ENCODE peak calls at places on chromosome 3, in seven cellular contexts. One of them, this sample, is unnamed.

GRCh38 chr3:155352900-155353490 is 59.5 kb upstream of the STRIT1 start:
- DNase-seq in cardiac fibroblast: peak; percentile 52
- DNase-seq in B cell: peak; percentile 35
- DNase-seq in tibial artery: no peak
- DNase-seq in fibroblast of mammary gland: peak; percentile 56
- DNase-seq in GM12878: no peak
- DNase-seq in mammary epithelial cell: peak; percentile 33
- DNase-seq in this sample: no peak

GRCh38 chr3:139327861-139328260 is 16.0 kb upstream of the MRPS22 start:
- DNase-seq in B cell: no peak
- DNase-seq in GM12878: no peak
- DNase-seq in fibroblast of mammary gland: no peak
- DNase-seq in tibial artery: no peak
- DNase-seq in cardiac fibroblast: no peak
- DNase-seq in mammary epithelial cell: no peak
- DNase-seq in this sample: no peak

GRCh38 chr3:52531636-52532516 is 1.8 kb downstream of the NT5DC2 start:
- DNase-seq in GM12878: no peak
- DNase-seq in cardiac fibroblast: no peak
- DNase-seq in mammary epithelial cell: no peak
- DNase-seq in tibial artery: peak; percentile 68
- DNase-seq in fibroblast of mammary gland: no peak
- DNase-seq in B cell: no peak
- DNase-seq in this sample: no peak

GRCh38 chr3:119257654-119258410 is 17.2 kb upstream of the B4GALT4 start:
- DNase-seq in cardiac fibroblast: peak; percentile 55
- DNase-seq in GM12878: no peak
- DNase-seq in fibroblast of mammary gland: peak; percentile 43
- DNase-seq in mammary epithelial cell: no peak
- DNase-seq in B cell: peak; percentile 22
- DNase-seq in tibial artery: no peak
- DNase-seq in this sample: no peak

GRCh38 chr3:108008106-108008505 is 82.7 kb downstream of the CD47 start:
- DNase-seq in GM12878: no peak
- DNase-seq in mammary epithelial cell: no peak
- DNase-seq in cardiac fibroblast: no peak
- DNase-seq in B cell: no peak
- DNase-seq in fibroblast of mammary gland: peak; percentile 25
- DNase-seq in tibial artery: no peak
- DNase-seq in this sample: no peak

GRCh38 chr3:51669241-51670052 is 1.6 kb upstream of the TEX264 start:
- DNase-seq in mammary epithelial cell: peak; percentile 81
- DNase-seq in GM12878: no peak
- DNase-seq in B cell: peak; percentile 81
- DNase-seq in fibroblast of mammary gland: peak; percentile 86
- DNase-seq in tibial artery: peak; percentile 90
- DNase-seq in cardiac fibroblast: peak; percentile 89
- DNase-seq in this sample: peak; percentile 52

GRCh38 chr3:110314512-110315114 is 757.0 kb upstream of the NECTIN3 start:
- DNase-seq in mammary epithelial cell: peak; percentile 50
- DNase-seq in cardiac fibroblast: peak; percentile 67
- DNase-seq in B cell: peak; percentile 55
- DNase-seq in tibial artery: no peak
- DNase-seq in GM12878: peak; percentile 9
- DNase-seq in fibroblast of mammary gland: peak; percentile 72
- DNase-seq in this sample: no peak

GRCh38 chr3:175749981-175750380 is 890.8 kb downstream of the NAALADL2 start:
- DNase-seq in mammary epithelial cell: no peak
- DNase-seq in fibroblast of mammary gland: no peak
- DNase-seq in tibial artery: no peak
- DNase-seq in cardiac fibroblast: no peak
- DNase-seq in B cell: no peak
- DNase-seq in GM12878: no peak
- DNase-seq in this sample: no peak

GRCh38 chr3:134079111-134079531 is 49.4 kb upstream of the SLCO2A1 start:
- DNase-seq in B cell: no peak
- DNase-seq in mammary epithelial cell: peak; percentile 31
- DNase-seq in GM12878: no peak
- DNase-seq in tibial artery: no peak
- DNase-seq in fibroblast of mammary gland: peak; percentile 51
- DNase-seq in cardiac fibroblast: peak; percentile 41
- DNase-seq in this sample: no peak

GRCh38 chr3:115248274-115248673 is 101.2 kb upstream of the ZBTB20 start:
- DNase-seq in fibroblast of mammary gland: peak; percentile 55
- DNase-seq in tibial artery: no peak
- DNase-seq in GM12878: no peak
- DNase-seq in mammary epithelial cell: peak; percentile 37
- DNase-seq in cardiac fibroblast: peak; percentile 21
- DNase-seq in B cell: no peak
- DNase-seq in this sample: no peak

GRCh38 chr3:127833281-127834032 is 11.1 kb upstream of the MGLL start:
- DNase-seq in tibial artery: no peak
- DNase-seq in fibroblast of mammary gland: peak; percentile 26
- DNase-seq in B cell: no peak
- DNase-seq in mammary epithelial cell: peak; percentile 78
- DNase-seq in GM12878: no peak
- DNase-seq in cardiac fibroblast: no peak
- DNase-seq in this sample: no peak

GRCh38 chr3:77825045-77825827 is 785.3 kb downstream of the ROBO2 start:
- DNase-seq in tibial artery: no peak
- DNase-seq in B cell: no peak
- DNase-seq in fibroblast of mammary gland: peak; percentile 44
- DNase-seq in cardiac fibroblast: peak; percentile 37
- DNase-seq in mammary epithelial cell: peak; percentile 99
- DNase-seq in GM12878: no peak
- DNase-seq in this sample: peak; percentile 62

GRCh38 chr3:131033480-131034080 is 6.9 kb downstream of the NEK11 start:
- DNase-seq in GM12878: no peak
- DNase-seq in cardiac fibroblast: peak; percentile 69
- DNase-seq in mammary epithelial cell: peak; percentile 31
- DNase-seq in tibial artery: no peak
- DNase-seq in fibroblast of mammary gland: peak; percentile 64
- DNase-seq in B cell: peak; percentile 57
- DNase-seq in this sample: no peak

GRCh38 chr3:1072040-1072439 is 20.8 kb upstream of the CNTN6 start:
- DNase-seq in B cell: no peak
- DNase-seq in tibial artery: no peak
- DNase-seq in GM12878: no peak
- DNase-seq in cardiac fibroblast: no peak
- DNase-seq in mammary epithelial cell: no peak
- DNase-seq in fibroblast of mammary gland: no peak
- DNase-seq in this sample: no peak

GRCh38 chr3:150410311-150411105 is 2.4 kb downstream of the TSC22D2 start:
- DNase-seq in B cell: peak; percentile 49
- DNase-seq in fibroblast of mammary gland: no peak
- DNase-seq in tibial artery: peak; percentile 77
- DNase-seq in GM12878: no peak
- DNase-seq in cardiac fibroblast: peak; percentile 45
- DNase-seq in mammary epithelial cell: peak; percentile 47
- DNase-seq in this sample: no peak
- TF ChIP-seq CTCF in B cell: peak; percentile 19
- TF ChIP-seq CTCF in fibroblast of mammary gland: no peak
- TF ChIP-seq CTCF in tibial artery: no peak
- TF ChIP-seq CTCF in GM12878: no peak
- TF ChIP-seq CTCF in cardiac fibroblast: no peak
- TF ChIP-seq CTCF in mammary epithelial cell: no peak
- TF ChIP-seq CTCF in this sample: no peak

GRCh38 chr3:159091936-159092335 is 290.1 kb downstream of the MFSD1 start:
- DNase-seq in tibial artery: no peak
- DNase-seq in GM12878: no peak
- DNase-seq in fibroblast of mammary gland: peak; percentile 16
- DNase-seq in mammary epithelial cell: no peak
- DNase-seq in cardiac fibroblast: no peak
- DNase-seq in B cell: no peak
- DNase-seq in this sample: no peak
- TF ChIP-seq CTCF in tibial artery: no peak
- TF ChIP-seq CTCF in GM12878: no peak
- TF ChIP-seq CTCF in fibroblast of mammary gland: peak; percentile 18
- TF ChIP-seq CTCF in mammary epithelial cell: peak; percentile 10
- TF ChIP-seq CTCF in cardiac fibroblast: peak; percentile 27
- TF ChIP-seq CTCF in B cell: no peak
- TF ChIP-seq CTCF in this sample: peak; percentile 9

GRCh38 chr3:113136529-113136928 is 74.8 kb upstream of the BOC start:
- DNase-seq in fibroblast of mammary gland: no peak
- DNase-seq in cardiac fibroblast: no peak
- DNase-seq in mammary epithelial cell: no peak
- DNase-seq in tibial artery: no peak
- DNase-seq in GM12878: no peak
- DNase-seq in B cell: no peak
- DNase-seq in this sample: no peak

GRCh38 chr3:113128386-113129015 is 82.9 kb upstream of the BOC start:
- DNase-seq in B cell: no peak
- DNase-seq in fibroblast of mammary gland: peak; percentile 58
- DNase-seq in GM12878: no peak
- DNase-seq in mammary epithelial cell: no peak
- DNase-seq in tibial artery: no peak
- DNase-seq in cardiac fibroblast: no peak
- DNase-seq in this sample: no peak

GRCh38 chr3:113129168-113129567 is 82.2 kb upstream of the BOC start:
- DNase-seq in cardiac fibroblast: no peak
- DNase-seq in tibial artery: no peak
- DNase-seq in fibroblast of mammary gland: peak; percentile 38
- DNase-seq in mammary epithelial cell: no peak
- DNase-seq in GM12878: no peak
- DNase-seq in B cell: no peak
- DNase-seq in this sample: no peak

GRCh38 chr3:113136071-113136470 is 75.3 kb upstream of the BOC start:
- DNase-seq in mammary epithelial cell: peak; percentile 17
- DNase-seq in tibial artery: no peak
- DNase-seq in cardiac fibroblast: peak; percentile 59
- DNase-seq in GM12878: no peak
- DNase-seq in B cell: peak; percentile 8
- DNase-seq in fibroblast of mammary gland: peak; percentile 56
- DNase-seq in this sample: peak; percentile 15

DNA sequence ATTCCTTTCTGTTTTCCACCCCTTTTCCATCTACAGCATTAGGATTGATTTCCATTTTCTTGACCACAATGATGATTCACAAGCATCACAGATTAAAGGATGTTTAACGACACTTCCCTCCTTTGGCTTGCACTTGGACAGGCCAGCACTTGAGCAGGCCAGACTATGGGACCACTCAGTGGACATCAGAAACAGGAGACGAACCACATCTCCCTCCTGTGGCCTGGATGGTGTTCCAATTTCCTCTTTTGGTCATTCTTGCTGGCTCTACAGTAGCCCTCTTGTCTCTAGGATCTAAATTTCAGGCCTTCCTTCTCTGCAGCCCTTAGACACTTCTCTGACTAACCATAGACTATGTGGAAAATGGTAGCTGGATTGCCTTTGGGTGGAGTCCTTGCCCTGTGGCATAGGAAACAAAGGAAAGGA is 78.8 kb upstream of the BOC start:
- DNase-seq in tibial artery: no peak
- DNase-seq in fibroblast of mammary gland: peak; percentile 81
- DNase-seq in GM12878: no peak
- DNase-seq in mammary epithelial cell: peak; percentile 83
- DNase-seq in cardiac fibroblast: peak; percentile 29
- DNase-seq in B cell: no peak
- DNase-seq in this sample: peak; percentile 39
- TF ChIP-seq CTCF in tibial artery: no peak
- TF ChIP-seq CTCF in fibroblast of mammary gland: peak; percentile 31
- TF ChIP-seq CTCF in GM12878: no peak
- TF ChIP-seq CTCF in mammary epithelial cell: no peak
- TF ChIP-seq CTCF in cardiac fibroblast: no peak
- TF ChIP-seq CTCF in B cell: no peak
- TF ChIP-seq CTCF in this sample: peak; percentile 28

GRCh38 chr3:74631341-74631740 is 16.9 kb upstream of the CNTN3 start:
- DNase-seq in fibroblast of mammary gland: no peak
- DNase-seq in B cell: no peak
- DNase-seq in GM12878: no peak
- DNase-seq in mammary epithelial cell: no peak
- DNase-seq in cardiac fibroblast: no peak
- DNase-seq in tibial artery: no peak
- DNase-seq in this sample: no peak

GRCh38 chr3:74633021-74633420 is 18.6 kb upstream of the CNTN3 start:
- DNase-seq in mammary epithelial cell: peak; percentile 50
- DNase-seq in GM12878: no peak
- DNase-seq in B cell: no peak
- DNase-seq in fibroblast of mammary gland: peak; percentile 59
- DNase-seq in cardiac fibroblast: no peak
- DNase-seq in tibial artery: no peak
- DNase-seq in this sample: no peak

GRCh38 chr3:74631771-74632170 is 17.3 kb upstream of the CNTN3 start:
- DNase-seq in B cell: no peak
- DNase-seq in cardiac fibroblast: no peak
- DNase-seq in mammary epithelial cell: no peak
- DNase-seq in tibial artery: no peak
- DNase-seq in GM12878: no peak
- DNase-seq in fibroblast of mammary gland: no peak
- DNase-seq in this sample: no peak

DNA sequence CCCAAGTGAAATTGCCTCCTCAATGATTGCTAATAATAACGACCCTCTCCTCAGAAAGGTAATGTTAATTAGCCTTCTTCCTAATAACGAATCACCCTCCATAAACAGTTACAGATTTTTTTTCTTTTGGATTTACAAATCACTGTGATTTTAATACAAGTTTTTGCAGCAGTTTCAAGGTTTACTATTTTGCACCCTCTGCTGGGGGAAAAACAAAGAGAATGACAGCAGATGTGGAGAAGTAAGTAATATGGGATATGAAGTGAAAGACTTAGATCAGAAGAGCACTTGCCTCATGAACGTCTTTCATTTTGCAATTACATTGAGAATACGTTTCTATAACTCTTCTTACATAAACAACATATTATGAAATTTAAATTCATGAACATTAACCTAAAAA is 16.1 kb upstream of the CNTN3 start:
- DNase-seq in tibial artery: no peak
- DNase-seq in fibroblast of mammary gland: peak; percentile 65
- DNase-seq in GM12878: no peak
- DNase-seq in B cell: no peak
- DNase-seq in cardiac fibroblast: peak; percentile 47
- DNase-seq in mammary epithelial cell: peak; percentile 46
- DNase-seq in this sample: no peak
- TF ChIP-seq CTCF in tibial artery: no peak
- TF ChIP-seq CTCF in fibroblast of mammary gland: peak; percentile 58
- TF ChIP-seq CTCF in GM12878: no peak
- TF ChIP-seq CTCF in B cell: no peak
- TF ChIP-seq CTCF in cardiac fibroblast: peak; percentile 35
- TF ChIP-seq CTCF in mammary epithelial cell: peak; percentile 27
- TF ChIP-seq CTCF in this sample: peak; percentile 64

GRCh38 chr3:141105828-141106628 is 54.9 kb downstream of the SPSB4 start:
- DNase-seq in mammary epithelial cell: peak; percentile 61
- DNase-seq in fibroblast of mammary gland: peak; percentile 84
- DNase-seq in tibial artery: peak; percentile 66
- DNase-seq in cardiac fibroblast: peak; percentile 83
- DNase-seq in B cell: peak; percentile 68
- DNase-seq in GM12878: peak; percentile 20
- DNase-seq in this sample: no peak
- TF ChIP-seq CTCF in mammary epithelial cell: peak; percentile 77
- TF ChIP-seq CTCF in fibroblast of mammary gland: peak; percentile 82
- TF ChIP-seq CTCF in tibial artery: peak; percentile 72
- TF ChIP-seq CTCF in cardiac fibroblast: peak; percentile 70
- TF ChIP-seq CTCF in B cell: peak; percentile 88
- TF ChIP-seq CTCF in GM12878: peak; percentile 81
- TF ChIP-seq CTCF in this sample: peak; percentile 74

This sample was measured in AG09319.